ENCODE peak calls at places on chromosomes 11 and 22, in eight cellular contexts. U is WTC11, Z is cardiac muscle cell, T is RWPE1, Q is GM13977, K is AG09319, P is PC-3, J is GM23338. D is an unnamed sample.

GRCh38 chr22:37818397-37819099 is 4.6 kb upstream of the GALR3 start:
- DNase-seq in U (peak), Z (peak), T (no peak), Q (peak), K (no peak), P (no peak), J (peak), D (peak)

GRCh38 chr11:33645686-33646085 is 54.9 kb downstream of the C11orf91 start:
- DNase-seq in U (no peak), Z (no peak), T (no peak), Q (no peak), K (no peak), P (no peak), J (no peak), D (no peak)

GRCh38 chr11:2308713-2309112 is 6.9 kb downstream of the TSPAN32 start:
- DNase-seq in U (no peak), Z (no peak), T (no peak), Q (no peak), K (no peak), P (no peak), J (no peak), D (no peak)

GRCh38 chr11:116170526-116171120 is 602.2 kb downstream of the BUD13 start:
- DNase-seq in U (peak), Z (no peak), T (no peak), Q (no peak), K (no peak), P (no peak), J (peak), D (peak)

GRCh38 chr11:10628506-10629236 is 60.2 kb upstream of the LYVE1 start:
- DNase-seq in U (no peak), Z (no peak), T (no peak), Q (no peak), K (no peak), P (no peak), J (no peak), D (no peak)

GRCh38 chr11:5151713-5152153 is 2.8 kb downstream of the OR52A1 start:
- DNase-seq in U (no peak), Z (peak), T (no peak), Q (no peak), K (no peak), P (no peak), J (no peak), D (no peak)

GRCh38 chr11:115162919-115163318 is 341.3 kb downstream of the CADM1 start:
- DNase-seq in U (no peak), Z (no peak), T (no peak), Q (no peak), K (no peak), P (no peak), J (no peak), D (no peak)

GRCh38 chr11:116217006-116217405 is 555.8 kb downstream of the BUD13 start:
- DNase-seq in U (peak), Z (peak), T (no peak), Q (no peak), K (no peak), P (peak), J (peak), D (peak)

GRCh38 chr11:61973603-61974162 is 6.2 kb upstream of the FTH1 start:
- DNase-seq in U (no peak), Z (no peak), T (peak), Q (no peak), K (no peak), P (no peak), J (no peak), D (no peak)

GRCh38 chr11:114847599-114847998 is 169.3 kb downstream of the NXPE2 start:
- DNase-seq in U (no peak), Z (no peak), T (no peak), Q (no peak), K (no peak), P (no peak), J (peak), D (no peak)

GRCh38 chr11:85941380-85941973 is 86.3 kb downstream of the CCDC83 start:
- DNase-seq in U (peak), Z (peak), T (peak), Q (peak), K (peak), P (peak), J (peak), D (peak)

GRCh38 chr22:33923660-33924246 is 3.5 kb upstream of the LARGE1 start:
- DNase-seq in U (peak), Z (peak), T (peak), Q (peak), K (no peak), P (peak), J (peak), D (peak)

GRCh38 chr11:78796956-78797355 is 222.3 kb upstream of the NARS2 start:
- DNase-seq in U (no peak), Z (no peak), T (peak), Q (no peak), K (peak), P (peak), J (no peak), D (no peak)

GRCh38 chr22:27409299-27409698 is 392.3 kb downstream of the MN1 start:
- DNase-seq in U (no peak), Z (no peak), T (no peak), Q (no peak), K (no peak), P (no peak), J (no peak), D (no peak)

GRCh38 chr11:92852946-92853345 is 116.5 kb upstream of the MTNR1B start:
- DNase-seq in U (no peak), Z (no peak), T (peak), Q (no peak), K (no peak), P (no peak), J (no peak), D (no peak)

GRCh38 chr11:126310229-126310991 is 6.5 kb downstream of the DCPS start:
- DNase-seq in U (peak), Z (peak), T (peak), Q (no peak), K (no peak), P (peak), J (peak), D (peak)

GRCh38 chr11:121337740-121338272 is 45.2 kb downstream of the SC5D start:
- DNase-seq in U (no peak), Z (no peak), T (no peak), Q (no peak), K (no peak), P (no peak), J (no peak), D (no peak)

GRCh38 chr11:110878513-110878912 is 166.3 kb upstream of the ARHGAP20 start:
- DNase-seq in U (no peak), Z (no peak), T (no peak), Q (no peak), K (no peak), P (no peak), J (no peak), D (no peak)

GRCh38 chr11:75263944-75264349 is 23.4 kb downstream of the TPBGL start:
- DNase-seq in U (no peak), Z (no peak), T (no peak), Q (no peak), K (no peak), P (peak), J (no peak), D (no peak)

GRCh38 chr11:61061081-61061826 is 41.0 kb upstream of the CD5 start:
- DNase-seq in U (no peak), Z (no peak), T (peak), Q (peak), K (no peak), P (peak), J (no peak), D (no peak)

GRCh38 chr11:10314199-10315072 is 9.6 kb downstream of the ADM start:
- DNase-seq in U (no peak), Z (peak), T (peak), Q (no peak), K (no peak), P (peak), J (peak), D (no peak)

GRCh38 chr11:19080579-19080993 is 20.1 kb upstream of the MRGPRX2 start:
- DNase-seq in U (no peak), Z (peak), T (peak), Q (no peak), K (no peak), P (peak), J (no peak), D (no peak)

GRCh38 chr11:129394709-129395108 is 19.1 kb downstream of the BARX2 start:
- DNase-seq in U (no peak), Z (no peak), T (no peak), Q (no peak), K (no peak), P (no peak), J (no peak), D (no peak)

GRCh38 chr11:93236741-93237675 is 39.2 kb upstream of the SLC36A4 start:
- DNase-seq in U (no peak), Z (peak), T (peak), Q (no peak), K (no peak), P (peak), J (peak), D (peak)

GRCh38 chr22:44730490-44731356 is 21.7 kb upstream of the ARHGAP8 start:
- DNase-seq in U (no peak), Z (no peak), T (no peak), Q (no peak), K (no peak), P (no peak), J (no peak), D (no peak)

GRCh38 chr11:47408598-47409439 is 429 bp downstream of the SLC39A13 start:
- DNase-seq in U (peak), Z (no peak), T (peak), Q (no peak), K (peak), P (peak), J (peak), D (peak)

GRCh38 chr11:115942043-115942442 is 437.8 kb upstream of the CADM1 start:
- DNase-seq in U (no peak), Z (no peak), T (no peak), Q (no peak), K (no peak), P (no peak), J (no peak), D (no peak)

GRCh38 chr11:94956963-94957362 is 16.4 kb downstream of the CWC15 start:
- DNase-seq in U (no peak), Z (no peak), T (no peak), Q (no peak), K (no peak), P (no peak), J (no peak), D (no peak)

GRCh38 chr11:109298865-109299264 is 123.1 kb upstream of the C11orf87 start:
- DNase-seq in U (no peak), Z (no peak), T (no peak), Q (no peak), K (no peak), P (no peak), J (no peak), D (no peak)

GRCh38 chr11:68200639-68201038 is 12.5 kb downstream of the KMT5B start:
- DNase-seq in U (no peak), Z (no peak), T (no peak), Q (no peak), K (peak), P (no peak), J (no peak), D (no peak)

GRCh38 chr11:57240757-57241156 is 3.7 kb upstream of the APLNR start:
- DNase-seq in U (no peak), Z (peak), T (no peak), Q (no peak), K (no peak), P (no peak), J (peak), D (no peak)

GRCh38 chr11:109939176-109939810 is 153.9 kb upstream of the ZC3H12C start:
- DNase-seq in U (no peak), Z (peak), T (peak), Q (no peak), K (peak), P (peak), J (peak), D (peak)

GRCh38 chr11:86186420-86186819 is 58.1 kb upstream of the EED start:
- DNase-seq in U (no peak), Z (no peak), T (no peak), Q (no peak), K (no peak), P (no peak), J (no peak), D (no peak)

GRCh38 chr11:109077340-109077927 is 344.6 kb upstream of the C11orf87 start:
- DNase-seq in U (no peak), Z (no peak), T (no peak), Q (no peak), K (no peak), P (no peak), J (peak), D (no peak)

GRCh38 chr11:27571151-27571840 is 64.7 kb upstream of the LIN7C start:
- DNase-seq in U (no peak), Z (peak), T (no peak), Q (no peak), K (peak), P (no peak), J (peak), D (no peak)

GRCh38 chr11:32447252-32447651 is 11.9 kb upstream of the WT1 start:
- DNase-seq in U (no peak), Z (no peak), T (no peak), Q (no peak), K (no peak), P (peak), J (no peak), D (no peak)

GRCh38 chr11:57641426-57641825 is 8.3 kb downstream of the YPEL4 start:
- DNase-seq in U (no peak), Z (peak), T (peak), Q (peak), K (peak), P (peak), J (peak), D (no peak)

GRCh38 chr22:28600546-28601143 is 79.0 kb downstream of the TTC28 start:
- DNase-seq in U (no peak), Z (peak), T (peak), Q (peak), K (peak), P (peak), J (peak), D (no peak)

GRCh38 chr22:46376908-46377565 is 41.5 kb downstream of the TRMU start:
- DNase-seq in U (no peak), Z (no peak), T (no peak), Q (no peak), K (no peak), P (no peak), J (no peak), D (no peak)

DNA sequence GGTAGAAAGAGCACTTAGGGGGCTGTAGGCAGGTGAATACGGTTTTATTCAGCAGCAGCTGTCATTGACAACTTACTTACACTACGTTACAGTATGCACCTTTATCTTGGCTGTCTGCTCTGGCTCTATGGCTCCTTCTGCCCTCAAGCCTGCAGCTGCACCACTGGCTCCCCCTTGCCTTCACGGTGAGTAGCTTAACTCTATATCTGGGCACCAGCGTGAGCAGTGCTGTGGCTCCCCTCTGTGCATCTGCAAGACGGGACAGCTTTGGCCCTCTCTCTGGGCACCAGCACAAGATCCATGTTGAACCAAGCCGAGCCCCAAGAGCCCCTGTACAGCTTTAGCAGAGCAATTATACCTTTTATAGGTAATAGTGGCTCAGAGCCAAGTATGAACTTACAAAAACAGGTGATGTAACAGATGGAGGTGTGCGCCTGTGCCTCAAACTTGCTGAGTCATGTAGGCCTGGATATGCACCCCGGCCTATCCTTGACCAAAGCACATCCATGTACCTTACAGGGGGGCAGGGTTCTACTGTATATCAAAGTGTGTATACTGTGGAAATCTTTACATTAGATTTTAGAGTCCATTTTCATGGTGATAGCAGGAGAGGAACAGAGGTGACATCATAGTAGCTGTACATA is 96.9 kb upstream of the CTSC start:
- DNase-seq in U (no peak), Z (no peak), T (no peak), Q (no peak), K (no peak), P (peak), J (no peak), D (no peak)
- TF ChIP-seq CTCF in U (no peak), Z (no peak), T (no peak), Q (no peak), K (no peak), P (no peak), J (no peak), D (no peak)

GRCh38 chr22:35406443-35406842 is 6.5 kb downstream of the MCM5 start:
- DNase-seq in U (no peak), Z (no peak), T (no peak), Q (no peak), K (no peak), P (no peak), J (no peak), D (no peak)

GRCh38 chr22:35411112-35411511 is 11.2 kb downstream of the MCM5 start:
- DNase-seq in U (no peak), Z (no peak), T (no peak), Q (peak), K (no peak), P (no peak), J (no peak), D (no peak)

GRCh38 chr22:35407352-35407751 is 7.4 kb downstream of the MCM5 start:
- DNase-seq in U (no peak), Z (no peak), T (no peak), Q (no peak), K (no peak), P (no peak), J (no peak), D (no peak)

GRCh38 chr22:35410663-35411034 is 10.7 kb downstream of the MCM5 start:
- DNase-seq in U (no peak), Z (no peak), T (no peak), Q (no peak), K (no peak), P (no peak), J (no peak), D (no peak)

DNA sequence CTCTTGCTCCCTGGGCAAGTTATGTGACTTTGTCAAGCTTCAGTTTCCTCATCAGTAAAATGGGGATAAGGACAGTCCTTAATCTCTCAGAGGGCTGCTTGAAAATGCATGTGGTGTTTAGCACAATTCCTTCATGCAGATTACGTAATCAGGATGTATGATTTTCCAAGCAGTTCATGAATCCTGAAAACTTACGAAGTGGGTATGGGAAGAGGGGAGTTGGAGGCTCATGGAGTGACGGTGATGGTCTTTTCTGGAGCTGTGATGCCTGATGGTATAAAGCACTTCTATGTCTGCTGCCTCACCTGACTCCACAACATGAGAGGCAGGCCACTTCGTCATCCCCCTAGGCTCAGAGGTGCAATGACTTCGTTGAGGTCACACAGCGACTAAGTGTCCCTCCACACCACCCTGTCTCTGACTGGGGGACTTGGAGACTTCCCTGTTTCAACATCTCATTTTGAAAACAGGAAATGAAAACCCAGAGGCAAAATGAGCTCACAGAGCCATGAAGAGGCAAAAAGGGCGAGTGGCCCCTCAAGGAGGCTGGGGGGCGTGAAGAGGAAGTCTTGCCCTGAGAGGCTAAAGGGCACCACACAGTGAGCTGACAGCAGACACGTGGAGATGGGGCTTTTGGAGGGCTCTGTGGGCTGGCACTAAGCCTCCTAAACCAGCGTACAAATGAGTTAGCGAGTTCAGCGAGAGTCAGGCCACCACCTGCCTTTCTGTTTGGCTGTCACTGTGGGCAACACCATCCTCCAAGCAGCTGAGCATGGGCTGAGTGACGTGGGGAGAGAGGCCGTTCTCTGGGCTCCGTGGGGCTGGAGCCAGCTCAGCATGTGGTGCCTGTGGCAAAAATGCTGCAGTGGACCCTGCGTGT is 10.1 kb downstream of the MCM5 start:
- DNase-seq in U (no peak), Z (no peak), T (no peak), Q (peak), K (no peak), P (no peak), J (no peak), D (no peak)
- TF ChIP-seq CTCF in U (no peak), Z (no peak), T (no peak), Q (no peak), K (no peak), P (no peak), J (no peak), D (no peak)

DNA sequence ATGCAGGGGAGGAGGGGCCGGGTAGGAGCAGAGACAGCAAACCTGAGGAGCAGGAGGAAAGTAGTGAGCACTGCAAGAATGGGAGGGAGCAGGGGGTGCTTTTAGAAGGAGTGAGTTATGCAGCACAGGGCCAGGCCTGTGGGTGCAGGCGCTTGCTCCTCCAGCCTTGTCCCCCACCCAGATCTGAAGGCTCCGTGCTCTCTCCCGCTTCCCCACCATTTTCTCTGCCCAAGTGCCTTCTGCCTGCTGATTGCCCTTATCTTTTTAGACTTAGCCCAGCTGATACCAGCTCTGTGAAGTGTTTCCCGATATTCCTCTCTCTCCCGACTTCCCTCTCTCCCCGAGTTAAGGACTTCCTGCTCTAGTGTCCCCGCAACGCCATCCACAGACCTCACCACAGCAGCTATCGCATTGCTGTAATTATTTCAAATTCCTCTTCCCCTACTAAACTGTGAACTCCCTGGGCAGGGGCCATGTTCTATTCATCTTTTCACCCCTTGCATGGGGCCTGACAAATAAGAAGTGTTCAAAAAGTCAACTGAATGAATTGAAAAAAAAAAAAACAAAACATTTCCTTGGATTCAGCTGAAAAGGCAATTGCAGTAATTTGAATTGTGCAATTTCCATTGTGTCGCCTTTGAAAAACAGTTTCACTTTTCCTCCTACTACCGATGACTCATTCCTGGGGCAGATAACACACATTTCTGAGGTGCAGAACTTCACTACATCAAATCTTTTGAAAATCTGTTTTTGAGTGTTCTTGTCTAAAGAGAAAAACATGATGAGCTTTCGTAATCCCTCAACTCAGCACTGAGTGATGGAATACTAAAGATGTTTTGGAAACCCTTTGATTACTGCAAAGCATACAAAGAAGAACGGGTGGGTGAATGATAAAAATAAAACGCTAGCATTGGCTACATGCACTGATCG is 69.7 kb upstream of the BMAL1 start:
- DNase-seq in U (no peak), Z (peak), T (peak), Q (no peak), K (no peak), P (peak), J (peak), D (no peak)
- TF ChIP-seq CTCF in U (no peak), Z (no peak), T (no peak), Q (no peak), K (no peak), P (no peak), J (no peak), D (no peak)

GRCh38 chr11:131629925-131630324 is 259.5 kb downstream of the NTM start:
- DNase-seq in U (no peak), Z (no peak), T (no peak), Q (no peak), K (no peak), P (no peak), J (no peak), D (no peak)
- TF ChIP-seq CTCF in U (no peak), Z (no peak), T (no peak), Q (no peak), K (peak), P (peak), J (no peak), D (no peak)